ENCODE peak calls at places on chromosomes 12 and 14, in eight cellular contexts. U, Z, K, F, M, O, G and R are unnamed samples. For H3K79me2, the result is how much of the 10 kb centered on the place peaks cover.

GRCh38 chr12:127336416-127336815 is 930.6 kb upstream of the TMEM132C start:
- DNase-seq in U (no peak), Z (no peak), K (no peak), F (no peak), M (no peak), O (no peak), G (no peak), R (no peak)

GRCh38 chr14:90454041-90455000 is 57.5 kb downstream of the CALM1 start:
- DNase-seq in U (peak), Z (peak), K (peak), F (no peak), M (peak), O (peak), G (peak), R (peak)

GRCh38 chr14:37697489-37698121 is 102.2 kb downstream of the TTC6 start:
- DNase-seq in U (peak), Z (no peak), K (no peak), F (no peak), M (no peak), O (no peak), G (no peak), R (peak)

GRCh38 chr14:98906123-98906995 is 365.6 kb downstream of the BCL11B start:
- DNase-seq in U (peak), Z (no peak), K (no peak), F (no peak), M (peak), O (peak), G (no peak), R (peak)

GRCh38 chr14:90757452-90757851 is 58.8 kb downstream of the TTC7B start:
- DNase-seq in U (no peak), Z (no peak), K (no peak), F (no peak), M (no peak), O (no peak), G (no peak), R (no peak)

GRCh38 chr12:56864318-56864717 is 69.9 kb downstream of the SDR9C7 start:
- DNase-seq in U (no peak), Z (peak), K (peak), F (no peak), M (no peak), O (no peak), G (no peak), R (no peak)

GRCh38 chr12:81077686-81078441 is at the start of gene ACSS3:
- DNase-seq in U (no peak), Z (no peak), K (peak), F (no peak), M (peak), O (no peak), G (peak), R (peak)

GRCh38 chr12:3683670-3684069 is 69.2 kb downstream of the CRACR2A start:
- DNase-seq in U (peak), Z (no peak), K (no peak), F (no peak), M (no peak), O (no peak), G (no peak), R (no peak)

GRCh38 chr12:53235742-53236442 is 3.9 kb upstream of the RARG start:
- DNase-seq in U (no peak), Z (no peak), K (peak), F (no peak), M (no peak), O (no peak), G (no peak), R (no peak)

GRCh38 chr14:53183071-53183470 is 29.9 kb upstream of the DDHD1 start:
- DNase-seq in U (no peak), Z (no peak), K (peak), F (no peak), M (no peak), O (no peak), G (no peak), R (no peak)

GRCh38 chr12:13947237-13947945 is 34.0 kb downstream of the GRIN2B start:
- DNase-seq in U (no peak), Z (no peak), K (no peak), F (no peak), M (no peak), O (no peak), G (no peak), R (peak)

DNA sequence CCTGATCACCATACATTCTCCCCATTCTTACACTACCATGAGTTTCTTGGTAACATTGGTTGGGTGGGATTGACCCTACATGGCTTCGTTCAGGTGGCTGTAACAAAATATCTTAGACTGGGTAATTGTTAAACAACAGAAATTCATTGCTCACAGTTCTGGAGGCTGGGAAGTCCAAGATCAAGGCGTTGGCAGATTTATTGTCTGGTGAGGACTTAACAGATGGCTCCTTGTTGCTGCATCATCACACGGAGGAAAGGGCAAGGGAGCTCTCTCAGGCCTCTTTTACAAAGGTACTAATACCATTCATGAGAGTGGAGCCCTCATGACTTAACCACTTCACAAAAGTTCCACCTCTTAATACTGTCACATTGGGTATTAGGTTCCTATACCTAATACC is 116.7 kb upstream of the EGLN3 start:
- DNase-seq in U (no peak), Z (no peak), K (no peak), F (no peak), M (no peak), O (no peak), G (no peak), R (no peak)
- TF ChIP-seq EZH2phosphoT487 in U (no peak), Z (no peak), K (no peak), F (no peak), M (no peak), O (no peak), G (no peak), R (no peak)

GRCh38 chr12:1529228-1529861 is 65.0 kb downstream of the FBXL14 start:
- DNase-seq in U (no peak), Z (no peak), K (no peak), F (no peak), M (no peak), O (no peak), G (no peak), R (no peak)

GRCh38 chr12:1531654-1532366 is 62.6 kb downstream of the FBXL14 start:
- DNase-seq in U (no peak), Z (no peak), K (no peak), F (peak), M (no peak), O (no peak), G (no peak), R (no peak)

GRCh38 chr12:1531160-1531653 is 63.2 kb downstream of the FBXL14 start:
- DNase-seq in U (no peak), Z (peak), K (peak), F (no peak), M (no peak), O (no peak), G (no peak), R (no peak)

GRCh38 chr12:1529862-1530591 is 64.4 kb downstream of the FBXL14 start:
- DNase-seq in U (no peak), Z (peak), K (peak), F (peak), M (peak), O (no peak), G (peak), R (peak)

DNA sequence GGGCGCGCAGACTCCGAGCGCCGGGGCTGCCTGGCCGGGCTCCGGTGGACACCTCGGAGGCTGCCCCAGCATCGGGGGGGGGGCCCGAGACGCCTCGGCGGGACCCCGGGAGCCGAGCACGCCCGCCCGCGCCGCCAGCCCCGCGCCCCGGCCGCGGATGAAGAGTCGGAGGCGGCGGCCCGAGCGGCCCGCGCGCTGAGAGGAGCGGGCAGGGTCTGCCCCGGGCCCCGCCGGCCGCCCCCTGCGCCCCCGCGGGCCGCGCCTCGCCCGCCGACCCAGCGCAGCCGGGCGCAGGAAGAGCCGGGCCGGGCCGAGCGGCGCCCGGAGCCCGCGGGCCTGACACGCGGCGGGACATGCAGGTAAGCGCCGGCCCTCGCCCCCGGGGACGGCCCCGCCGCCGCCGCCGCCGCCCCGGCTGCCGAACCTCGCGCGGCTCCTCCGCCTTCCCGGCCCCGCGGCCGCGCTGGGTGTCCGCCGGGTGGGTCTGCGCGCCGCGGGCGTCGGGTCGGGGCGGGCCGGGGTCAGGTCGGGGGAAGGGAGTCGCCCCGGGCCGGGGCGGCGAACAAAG is 63.7 kb downstream of the FBXL14 start:
- DNase-seq in U (no peak), Z (peak), K (peak), F (no peak), M (peak), O (no peak), G (peak), R (peak)
- H3K79me2 ChIP-seq in U (under half), Z (under half), K (under half), F (half or more), M (half or more), O (under half), G (half or more), R (under half)

DNA sequence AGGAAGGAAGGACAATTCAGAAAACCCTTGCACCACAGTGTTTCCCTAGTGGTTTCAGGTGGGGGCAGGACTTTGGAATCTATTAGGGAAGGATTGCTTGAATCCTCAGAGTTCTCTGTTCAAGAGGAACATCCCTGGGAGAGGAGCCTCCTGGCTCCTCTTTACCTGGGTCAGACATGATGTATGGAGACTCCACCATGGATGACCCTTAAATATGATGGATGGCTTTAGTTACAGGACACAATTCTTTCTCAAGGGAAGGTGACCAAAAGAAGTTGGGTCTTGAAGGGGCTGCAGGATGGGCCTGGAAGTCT is 396.6 kb downstream of the NRXN3 start:
- DNase-seq in U (no peak), Z (no peak), K (no peak), F (no peak), M (no peak), O (no peak), G (no peak), R (no peak)
- TF ChIP-seq CTCF in U (no peak), Z (peak), K (no peak), F (no peak), M (no peak), O (no peak), G (no peak), R (no peak)

DNA sequence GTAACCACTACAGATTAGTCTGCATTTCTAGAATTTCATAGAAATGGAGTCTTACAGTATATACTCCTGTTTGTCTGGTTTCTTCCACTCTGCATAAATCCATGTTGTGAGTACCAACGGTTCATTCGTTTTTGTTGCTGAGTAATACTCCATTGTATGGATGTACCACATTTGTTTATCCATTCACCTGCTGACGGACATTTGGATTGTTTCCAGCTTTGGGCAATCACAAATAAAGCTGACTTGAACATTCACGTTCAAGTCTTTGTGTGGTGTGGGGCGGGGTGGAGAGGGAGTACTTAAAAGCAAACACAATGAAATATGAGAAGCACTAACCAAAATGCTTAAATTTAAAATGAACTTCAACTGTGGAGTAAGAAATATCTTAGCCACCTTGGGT is 7.1 kb downstream of the HECTD4 start:
- DNase-seq in U (peak), Z (no peak), K (no peak), F (no peak), M (no peak), O (no peak), G (no peak), R (no peak)
- TF ChIP-seq EZH2phosphoT487 in U (no peak), Z (no peak), K (no peak), F (no peak), M (no peak), O (no peak), G (no peak), R (no peak)

GRCh38 chr14:61362072-61362750 is 40.8 kb downstream of the PRKCH start:
- DNase-seq in U (peak), Z (no peak), K (peak), F (no peak), M (no peak), O (no peak), G (no peak), R (no peak)

GRCh38 chr14:61357118-61357517 is 35.7 kb downstream of the PRKCH start:
- DNase-seq in U (no peak), Z (no peak), K (no peak), F (no peak), M (no peak), O (no peak), G (no peak), R (no peak)

GRCh38 chr14:61360796-61361526 is 39.6 kb downstream of the PRKCH start:
- DNase-seq in U (peak), Z (no peak), K (no peak), F (no peak), M (no peak), O (no peak), G (no peak), R (no peak)

GRCh38 chr14:61355892-61356325 is 34.5 kb downstream of the PRKCH start:
- DNase-seq in U (peak), Z (no peak), K (peak), F (no peak), M (no peak), O (peak), G (no peak), R (peak)

DNA sequence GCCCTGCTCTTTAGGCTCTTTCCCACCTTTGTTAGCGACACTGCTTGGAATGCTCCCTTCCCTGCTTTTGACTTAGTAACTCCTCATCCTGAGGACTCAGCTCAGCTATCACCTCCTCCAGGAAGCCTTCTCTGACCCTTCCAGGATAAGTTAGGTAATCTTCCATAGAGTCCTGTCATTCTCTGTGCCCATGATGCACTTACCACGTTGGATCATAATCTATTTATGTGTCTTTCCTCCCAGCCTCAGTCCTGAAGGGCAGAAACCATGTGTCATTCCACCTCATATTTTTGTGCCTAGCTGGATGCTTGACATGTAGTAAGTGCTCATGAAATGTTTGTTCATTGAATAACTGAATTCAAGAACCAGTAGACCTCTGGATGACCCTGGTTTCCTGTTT is 37.4 kb downstream of the PRKCH start:
- DNase-seq in U (no peak), Z (no peak), K (no peak), F (no peak), M (no peak), O (no peak), G (no peak), R (no peak)
- H3K79me2 ChIP-seq in U (under half), Z (under half), K (under half), F (under half), M (under half), O (under half), G (under half), R (under half)

GRCh38 chr12:18284461-18284860 is 23.1 kb downstream of the PIK3C2G start:
- DNase-seq in U (no peak), Z (no peak), K (no peak), F (no peak), M (no peak), O (no peak), G (no peak), R (no peak)
- TF ChIP-seq CTCF in U (no peak), Z (no peak), K (no peak), F (no peak), M (no peak), O (no peak), G (no peak), R (no peak)

GRCh38 chr12:98754095-98754494 is 109.0 kb downstream of the APAF1 start:
- DNase-seq in U (peak), Z (no peak), K (no peak), F (no peak), M (no peak), O (no peak), G (no peak), R (peak)
- TF ChIP-seq EZH2phosphoT487 in U (no peak), Z (no peak), K (no peak), F (no peak), M (no peak), O (no peak), G (no peak), R (no peak)